ENCODE peak calls at places on chromosome 15, in nine cellular contexts. K is T-helper 1 cell; N is germinal center; J is GM06990; Q is activated CD4-positive, alpha-beta T cell treated with anti-CD3 and anti-CD28 coated beads for 4 hours; I is sciatic nerve; W is activated naive CD4-positive, alpha-beta T cell treated with anti-CD3 and anti-CD28 coated beads for 36 hours; E is ureter; R is lung microvascular endothelial cell. B is an unnamed sample.

GRCh38 chr15:47586653-47587224 is 130.6 kb upstream of the SEMA6D start:
- DNase-seq in K (no peak), N (no peak), J (no peak), Q (no peak), I (no peak), W (no peak), E (no peak), R (no peak), B (no peak)

GRCh38 chr15:42955518-42955917 is 34.9 kb upstream of the TTBK2 start:
- DNase-seq in K (no peak), N (no peak), J (no peak), Q (no peak), I (no peak), W (no peak), E (no peak), R (no peak), B (no peak)

GRCh38 chr15:74603789-74604705 is 11.6 kb upstream of the CLK3 start:
- DNase-seq in K (no peak), N (no peak), J (no peak), Q (no peak), I (no peak), W (no peak), E (no peak), R (no peak), B (no peak)

GRCh38 chr15:56934269-56934668 is 15.8 kb downstream of the TCF12 start:
- DNase-seq in K (no peak), N (no peak), J (no peak), Q (no peak), I (no peak), W (peak; percentile 22), E (no peak), R (no peak), B (peak; percentile 38)

GRCh38 chr15:58440181-58440910 is 8.6 kb downstream of the LIPC start:
- DNase-seq in K (no peak), N (no peak), J (no peak), Q (no peak), I (no peak), W (no peak), E (no peak), R (peak; percentile 94), B (peak; percentile 86)

GRCh38 chr15:88605507-88606436 is 15.4 kb upstream of the AEN start:
- DNase-seq in K (no peak), N (no peak), J (no peak), Q (peak; percentile 33), I (no peak), W (peak; percentile 73), E (no peak), R (peak; percentile 47), B (no peak)

GRCh38 chr15:40232625-40233070 is 6.2 kb upstream of the PAK6 start:
- DNase-seq in K (no peak), N (no peak), J (no peak), Q (no peak), I (no peak), W (no peak), E (no peak), R (no peak), B (no peak)

GRCh38 chr15:67680645-67681044 is 138.1 kb downstream of the MAP2K5 start:
- DNase-seq in K (no peak), N (no peak), J (no peak), Q (no peak), I (no peak), W (no peak), E (no peak), R (no peak), B (no peak)

GRCh38 chr15:49247556-49248102 is 77.6 kb downstream of the GALK2 start:
- DNase-seq in K (no peak), N (no peak), J (no peak), Q (no peak), I (no peak), W (no peak), E (no peak), R (no peak), B (no peak)

GRCh38 chr15:23687143-23687470 is at the start of gene NDN:
- DNase-seq in K (no peak), N (peak; percentile 12), J (no peak), Q (no peak), I (peak; percentile 67), W (peak; percentile 9), E (no peak), R (peak; percentile 6), B (peak; percentile 39)

GRCh38 chr15:87167706-87168105 is 1088.0 kb downstream of the AGBL1 start:
- DNase-seq in K (no peak), N (no peak), J (no peak), Q (no peak), I (no peak), W (no peak), E (no peak), R (no peak), B (no peak)

GRCh38 chr15:24919446-24919845 is 35.3 kb upstream of the SNRPN start:
- DNase-seq in K (no peak), N (no peak), J (no peak), Q (no peak), I (no peak), W (no peak), E (no peak), R (no peak), B (no peak)

GRCh38 chr15:90660195-90660995 is 56.8 kb upstream of the BLM start:
- DNase-seq in K (no peak), N (peak; percentile 45), J (peak; percentile 84), Q (peak; percentile 79), I (peak; percentile 85), W (peak; percentile 90), E (peak; percentile 76), R (no peak), B (peak; percentile 16)

GRCh38 chr15:64000183-64000710 is 46.0 kb downstream of the DAPK2 start:
- DNase-seq in K (no peak), N (no peak), J (no peak), Q (no peak), I (peak; percentile 4), W (no peak), E (no peak), R (no peak), B (peak; percentile 66)

GRCh38 chr15:24880663-24881062 is 74.1 kb upstream of the SNRPN start:
- DNase-seq in K (no peak), N (no peak), J (no peak), Q (no peak), I (no peak), W (no peak), E (no peak), R (no peak), B (no peak)

GRCh38 chr15:45670511-45670910 is 35.7 kb downstream of the SQOR start:
- DNase-seq in K (no peak), N (no peak), J (no peak), Q (no peak), I (no peak), W (no peak), E (no peak), R (peak; percentile 83), B (no peak)

GRCh38 chr15:29570121-29570930 is 251.9 kb downstream of the TJP1 start:
- DNase-seq in K (no peak), N (no peak), J (no peak), Q (no peak), I (no peak), W (no peak), E (no peak), R (peak; percentile 31), B (peak; percentile 11)

GRCh38 chr15:89088605-89089315 is 504 bp downstream of the ABHD2 start:
- DNase-seq in K (no peak), N (no peak), J (peak; percentile 24), Q (no peak), I (peak; percentile 68), W (no peak), E (no peak), R (peak; percentile 47), B (peak; percentile 44)